ENCODE peak calls at places on chromosome 2, in four cellular contexts. H is stimulated activated CD8-positive, alpha-beta memory T cell treated with anti-CD3 and anti-CD28 coated beads, Interleukin-7, amount 100 ng/mL, for 4 hours; F is activated T-cell treated with anti-CD3 and anti-CD28 coated beads for 48 hours; V is NCI-H1105. A is an unnamed sample.

GRCh38 chr2:163732718-163733117 is 3.1 kb downstream of the FIGN start:
- DNase-seq in H (no peak), F (no peak), V (no peak), A (no peak)

GRCh38 chr2:47002480-47003381 is 87.1 kb upstream of the MCFD2 start:
- DNase-seq in H (no peak), F (no peak), V (no peak), A (no peak)

GRCh38 chr2:50672286-50672685 is 359.6 kb downstream of the NRXN1 start:
- DNase-seq in H (no peak), F (no peak), V (no peak), A (no peak)

GRCh38 chr2:156896294-156896693 is 361.2 kb upstream of the GALNT5 start:
- DNase-seq in H (no peak), F (no peak), V (no peak), A (no peak)

GRCh38 chr2:236366049-236366387 is 101.8 kb upstream of the ASB18 start:
- DNase-seq in H (no peak), F (no peak), V (no peak), A (no peak)

GRCh38 chr2:23545391-23545790 is 160.4 kb downstream of the KLHL29 start:
- DNase-seq in H (no peak), F (no peak), V (no peak), A (peak)

GRCh38 chr2:12796617-12797016 is 79.9 kb downstream of the TRIB2 start:
- DNase-seq in H (no peak), F (no peak), V (no peak), A (no peak)

GRCh38 chr2:218733615-218734021 is 23.0 kb downstream of the TTLL4 start:
- DNase-seq in H (no peak), F (no peak), V (no peak), A (no peak)

GRCh38 chr2:20620271-20620681 is 30.6 kb downstream of the HS1BP3 start:
- DNase-seq in H (no peak), F (no peak), V (no peak), A (no peak)

GRCh38 chr2:64854773-64855237 is 134.4 kb upstream of the SLC1A4 start:
- DNase-seq in H (no peak), F (no peak), V (no peak), A (peak)

GRCh38 chr2:182866461-182867369 is at the start of gene FRZB:
- DNase-seq in H (no peak), F (no peak), V (peak), A (no peak)

GRCh38 chr2:149427371-149427770 is 97.0 kb downstream of the LYPD6 start:
- DNase-seq in H (no peak), F (no peak), V (no peak), A (no peak)

GRCh38 chr2:210195066-210195852 is 24.1 kb upstream of the KANSL1L start:
- DNase-seq in H (no peak), F (no peak), V (peak), A (peak)

GRCh38 chr2:28610583-28611201 is 114.8 kb downstream of the PLB1 start:
- DNase-seq in H (peak), F (peak), V (no peak), A (peak)

GRCh38 chr2:11177871-11178598 is 22.8 kb downstream of the SLC66A3 start:
- DNase-seq in H (no peak), F (no peak), V (peak), A (no peak)

GRCh38 chr2:42984617-42985016 is 192.2 kb upstream of the HAAO start:
- DNase-seq in H (no peak), F (no peak), V (no peak), A (no peak)

GRCh38 chr2:58574873-58575272 is 333.7 kb upstream of the FANCL start:
- DNase-seq in H (no peak), F (no peak), V (no peak), A (no peak)